ENCODE peak calls at places on chromosomes 4 and X, in four cellular contexts. F is H1; P is breast epithelium; K is effector memory CD4-positive, alpha-beta T cell. U is an unnamed sample.

GRCh38 chr4:88792268-88792781 is 94.7 kb upstream of the NAP1L5 start:
- DNase-seq in K (no peak), F (no peak), P (no peak), U (no peak)

GRCh38 chr4:182973421-182974340 is 56.5 kb upstream of the DCTD start:
- DNase-seq in K (no peak), P (no peak), F (no peak), U (no peak)

GRCh38 chr4:110107868-110108267 is 90.5 kb downstream of the ELOVL6 start:
- DNase-seq in K (no peak), F (no peak), P (no peak), U (no peak)

GRCh38 chr4:75817901-75818300 is 84.4 kb downstream of the PPEF2 start:
- DNase-seq in P (no peak), F (no peak), K (no peak), U (no peak)

GRCh38 chrX:134548257-134548732 is 88.3 kb downstream of the HPRT1 start:
- DNase-seq in F (no peak), K (no peak), P (no peak), U (peak; percentile 22)

GRCh38 chr4:17138847-17139246 is 240.4 kb upstream of the LDB2 start:
- DNase-seq in F (no peak), K (no peak), P (no peak), U (no peak)

GRCh38 chr4:156475322-156475721 is 496.3 kb downstream of the PDGFC start:
- DNase-seq in P (no peak), K (no peak), F (no peak), U (no peak)

GRCh38 chrX:123881330-123881729 is 21.5 kb downstream of the XIAP start:
- DNase-seq in K (no peak), F (no peak), P (no peak), U (no peak)

GRCh38 chrX:106933538-106933961 is 13.3 kb downstream of the CLDN2 start:
- DNase-seq in P (no peak), K (no peak), F (no peak), U (no peak)

GRCh38 chrX:115518113-115518512 is 42.9 kb upstream of the PLS3 start:
- DNase-seq in K (no peak), F (no peak), P (no peak), U (no peak)

GRCh38 chr4:183118585-183118984 is 19.5 kb downstream of the WWC2 start:
- DNase-seq in K (no peak), F (no peak), P (no peak), U (no peak)

GRCh38 chr4:3302164-3302785 is 9.5 kb downstream of the RGS12 start:
- DNase-seq in F (no peak), P (no peak), K (peak; percentile 72), U (peak; percentile 59)

GRCh38 chr4:74632634-74633033 is 161.7 kb downstream of the BTC start:
- DNase-seq in F (no peak), K (no peak), P (no peak), U (peak; percentile 63)

GRCh38 chr4:117664706-117665444 is 369.4 kb upstream of the NDST3 start:
- DNase-seq in P (no peak), F (no peak), K (no peak), U (no peak)

GRCh38 chrX:36908801-36909403 is 99.3 kb upstream of the FAM47C start:
- DNase-seq in F (no peak), P (no peak), K (no peak), U (no peak)

DNA sequence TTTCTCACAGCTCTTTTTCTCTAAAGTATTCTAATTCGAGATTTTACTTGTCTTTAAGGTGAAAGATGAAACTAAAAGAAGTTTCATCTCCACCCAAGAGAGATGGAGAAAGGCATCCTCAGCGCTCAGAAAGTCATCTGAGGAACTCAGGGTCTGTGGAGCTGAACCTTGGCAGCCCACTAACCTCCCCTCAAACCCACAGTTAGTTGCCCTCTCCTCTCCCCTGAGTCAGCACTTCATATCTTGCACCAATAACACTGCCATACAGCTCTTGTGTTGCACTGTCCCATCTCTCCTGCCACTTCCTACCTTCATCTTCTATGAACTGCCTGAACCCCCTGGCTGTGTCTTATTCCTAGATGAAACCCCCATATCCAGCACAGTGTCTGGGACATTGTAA is 184.8 kb downstream of the RAB28 start:
- DNase-seq in F (no peak), K (no peak), P (no peak), U (no peak)
- H3K27ac ChIP-seq in F (no peak overlapping the region), K (no peak overlapping the region), P (no peak overlapping the region), U (no peak overlapping the region)

GRCh38 chrX:68718443-68718820 is 71.0 kb downstream of the STARD8 start:
- DNase-seq in K (no peak), P (no peak), F (no peak), U (no peak)
- H3K36me3 ChIP-seq in K (no peaks in the 10 kb centered on the region), P (no peaks in the 10 kb centered on the region), F (no peaks in the 10 kb centered on the region), U (no peaks in the 10 kb centered on the region)

DNA sequence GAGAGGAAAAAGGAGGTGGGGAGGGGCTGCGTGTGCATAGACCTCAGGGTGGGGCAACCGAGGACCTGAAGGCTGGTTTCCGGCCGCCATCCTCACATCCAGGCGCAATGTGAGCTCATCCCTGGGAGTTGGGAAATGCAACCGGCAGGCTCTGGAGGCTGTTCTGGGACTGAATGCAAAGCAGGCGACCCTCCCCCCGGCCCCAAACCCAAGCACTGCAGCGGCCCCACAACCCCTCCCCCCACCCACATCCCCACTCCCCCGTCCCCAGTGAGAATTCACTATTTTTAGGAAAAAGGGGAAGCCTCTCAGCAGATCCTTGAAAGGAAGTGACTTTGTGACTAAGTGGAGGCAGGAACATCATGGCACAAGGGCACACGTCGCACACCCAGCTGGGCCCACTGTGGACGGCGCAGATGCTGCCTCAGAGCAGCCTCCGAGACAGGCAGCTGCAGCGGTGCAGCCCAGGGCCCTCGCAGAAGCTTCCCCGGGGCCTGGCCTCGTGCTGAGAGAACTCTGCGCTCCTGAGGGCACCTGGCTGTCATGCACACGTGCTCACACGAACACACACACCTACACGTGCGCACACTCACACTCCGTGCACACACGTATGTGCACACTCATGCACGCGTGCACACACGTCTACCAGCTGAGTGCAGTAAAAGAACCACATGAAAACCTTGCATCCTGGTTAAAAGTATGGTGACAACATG is 1.3 kb upstream of the PDE6B start:
- DNase-seq in P (no peak), F (no peak), K (no peak), U (no peak)
- H3K27ac ChIP-seq in P (no peak overlapping the region), F (no peak overlapping the region), K (no peak overlapping the region), U (no peak overlapping the region)

GRCh38 chrX:49247916-49248811 is 12.9 kb downstream of the CCDC22 start:
- DNase-seq in K (no peak), P (no peak), F (no peak), U (no peak)

GRCh38 chrX:49249616-49250015 is 14.3 kb downstream of the CCDC22 start:
- DNase-seq in P (no peak), K (no peak), F (no peak), U (no peak)

GRCh38 chrX:49250066-49250465 is 14.4 kb downstream of the FOXP3 start:
- DNase-seq in F (no peak), K (no peak), P (no peak), U (no peak)

GRCh38 chrX:49250578-49250977 is 13.9 kb downstream of the FOXP3 start:
- DNase-seq in K (no peak), F (no peak), P (no peak), U (no peak)

GRCh38 chrX:49249071-49249470 is 13.8 kb downstream of the CCDC22 start:
- DNase-seq in K (no peak), P (no peak), F (no peak), U (no peak)
- H3K36me3 ChIP-seq in K (peaks cover 21% of the 10 kb centered on the region), P (no peaks in the 10 kb centered on the region), F (no peaks in the 10 kb centered on the region), U (peaks cover 56% of the 10 kb centered on the region)

GRCh38 chr4:41028392-41029076 is 185.8 kb downstream of the APBB2 start:
- DNase-seq in F (no peak), P (no peak), K (no peak), U (no peak)

GRCh38 chr4:41024556-41025491 is 189.5 kb downstream of the APBB2 start:
- DNase-seq in K (no peak), P (no peak), F (no peak), U (no peak)

GRCh38 chr4:41025824-41026223 is 188.5 kb downstream of the APBB2 start:
- DNase-seq in P (no peak), F (no peak), K (no peak), U (no peak)

GRCh38 chr4:41026971-41027370 is 187.4 kb downstream of the APBB2 start:
- DNase-seq in K (no peak), P (no peak), F (no peak), U (no peak)

GRCh38 chr4:41029098-41029497 is 185.2 kb downstream of the APBB2 start:
- DNase-seq in P (no peak), F (no peak), K (no peak), U (no peak)
- H3K27ac ChIP-seq in P (peak overlapping the region; percentile 81), F (no peak overlapping the region), K (no peak overlapping the region), U (no peak overlapping the region)

GRCh38 chr4:168421055-168421454 is 59.2 kb downstream of the DDX60L start:
- DNase-seq in F (no peak), P (no peak), K (no peak), U (no peak)
- H3K36me3 ChIP-seq in F (no peaks in the 10 kb centered on the region), P (no peaks in the 10 kb centered on the region), K (peaks cover 55% of the 10 kb centered on the region), U (peaks cover 50% of the 10 kb centered on the region)

GRCh38 chrX:143298663-143299241 is 218.5 kb downstream of the SPANXN3 start:
- DNase-seq in K (no peak), F (no peak), P (no peak), U (no peak)
- H3K27ac ChIP-seq in K (no peak overlapping the region), F (no peak overlapping the region), P (no peak overlapping the region), U (no peak overlapping the region)

GRCh38 chr4:16016536-16016935 is 53.6 kb upstream of the FGFBP2 start:
- DNase-seq in K (no peak), P (no peak), F (no peak), U (no peak)
- H3K36me3 ChIP-seq in K (no peaks in the 10 kb centered on the region), P (no peaks in the 10 kb centered on the region), F (peaks cover 54% of the 10 kb centered on the region), U (no peaks in the 10 kb centered on the region)

GRCh38 chr4:124953059-124953850 is 240.7 kb upstream of the ANKRD50 start:
- DNase-seq in P (no peak), K (no peak), F (no peak), U (no peak)
- H3K27ac ChIP-seq in P (no peak overlapping the region), K (no peak overlapping the region), F (no peak overlapping the region), U (no peak overlapping the region)

DNA sequence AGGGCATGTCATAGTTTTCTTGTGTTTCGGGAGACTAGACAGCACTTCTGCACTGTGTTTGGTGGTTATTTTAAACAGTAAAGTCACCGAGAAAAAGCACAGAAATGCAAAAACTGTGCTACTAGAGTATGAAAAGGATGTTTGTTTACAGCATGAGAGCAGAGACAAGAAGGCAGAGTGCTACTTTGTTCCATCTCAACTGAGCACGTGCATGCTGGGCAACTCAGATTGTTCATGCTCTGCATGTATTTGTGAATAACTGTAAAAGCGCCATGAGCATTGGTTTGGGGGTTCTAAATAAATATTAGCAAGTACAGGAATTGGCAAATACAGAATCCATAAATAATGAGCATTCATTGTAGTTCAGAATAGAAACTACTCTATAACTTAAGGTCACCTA is 7.4 kb downstream of the EVC start:
- DNase-seq in F (no peak), K (no peak), P (no peak), U (no peak)
- H3K36me3 ChIP-seq in F (no peaks in the 10 kb centered on the region), K (no peaks in the 10 kb centered on the region), P (no peaks in the 10 kb centered on the region), U (no peaks in the 10 kb centered on the region)